ENCODE peak calls at places on chromosomes 11 and 22, in six cellular contexts. K, U, Z, L, O and Y are unnamed samples.

GRCh38 chr11:19789840-19790710 is 77.4 kb downstream of the NAV2 start:
- DNase-seq in K (no peak), U (peak; percentile 94), Z (peak; percentile 76), L (peak; percentile 19), O (no peak), Y (peak; percentile 91)

GRCh38 chr11:108788565-108789199 is 123.8 kb downstream of the DDX10 start:
- DNase-seq in K (peak; percentile 68), U (peak; percentile 59), Z (peak; percentile 18), L (peak; percentile 17), O (peak; percentile 35), Y (peak; percentile 53)

GRCh38 chr11:115499891-115500290 is 4.3 kb downstream of the CADM1 start:
- DNase-seq in K (no peak), U (no peak), Z (no peak), L (no peak), O (no peak), Y (no peak)

GRCh38 chr11:19646921-19647320 is 65.7 kb upstream of the NAV2 start:
- DNase-seq in K (peak; percentile 82), U (peak; percentile 87), Z (peak; percentile 96), L (no peak), O (no peak), Y (peak; percentile 99)

GRCh38 chr11:45928535-45929215 is 6.2 kb downstream of the LARGE2 start:
- DNase-seq in K (no peak), U (no peak), Z (no peak), L (no peak), O (no peak), Y (no peak)

GRCh38 chr11:46348566-46348981 is 1.3 kb downstream of the DGKZ start:
- DNase-seq in K (no peak), U (no peak), Z (no peak), L (peak; percentile 60), O (no peak), Y (no peak)

GRCh38 chr11:109527496-109527895 is 105.5 kb downstream of the C11orf87 start:
- DNase-seq in K (peak; percentile 3), U (no peak), Z (peak; percentile 7), L (no peak), O (no peak), Y (peak; percentile 76)

GRCh38 chr11:104582431-104582830 is 315.8 kb downstream of the CASP12 start:
- DNase-seq in K (no peak), U (no peak), Z (no peak), L (no peak), O (no peak), Y (no peak)

GRCh38 chr11:115363921-115364320 is 140.3 kb downstream of the CADM1 start:
- DNase-seq in K (no peak), U (no peak), Z (no peak), L (no peak), O (no peak), Y (no peak)

GRCh38 chr11:108813086-108813485 is 148.2 kb downstream of the DDX10 start:
- DNase-seq in K (no peak), U (no peak), Z (no peak), L (no peak), O (no peak), Y (no peak)

GRCh38 chr11:126442523-126442922 is 87.0 kb downstream of the ST3GAL4 start:
- DNase-seq in K (no peak), U (no peak), Z (no peak), L (no peak), O (no peak), Y (no peak)

GRCh38 chr22:27686534-27686933 is 115.0 kb downstream of the MN1 start:
- DNase-seq in K (peak; percentile 90), U (peak; percentile 95), Z (no peak), L (peak; percentile 39), O (no peak), Y (peak; percentile 75)

GRCh38 chr11:111976614-111977140 is 39.5 kb downstream of the DIXDC1 start:
- DNase-seq in K (peak; percentile 13), U (no peak), Z (no peak), L (no peak), O (no peak), Y (no peak)

DNA sequence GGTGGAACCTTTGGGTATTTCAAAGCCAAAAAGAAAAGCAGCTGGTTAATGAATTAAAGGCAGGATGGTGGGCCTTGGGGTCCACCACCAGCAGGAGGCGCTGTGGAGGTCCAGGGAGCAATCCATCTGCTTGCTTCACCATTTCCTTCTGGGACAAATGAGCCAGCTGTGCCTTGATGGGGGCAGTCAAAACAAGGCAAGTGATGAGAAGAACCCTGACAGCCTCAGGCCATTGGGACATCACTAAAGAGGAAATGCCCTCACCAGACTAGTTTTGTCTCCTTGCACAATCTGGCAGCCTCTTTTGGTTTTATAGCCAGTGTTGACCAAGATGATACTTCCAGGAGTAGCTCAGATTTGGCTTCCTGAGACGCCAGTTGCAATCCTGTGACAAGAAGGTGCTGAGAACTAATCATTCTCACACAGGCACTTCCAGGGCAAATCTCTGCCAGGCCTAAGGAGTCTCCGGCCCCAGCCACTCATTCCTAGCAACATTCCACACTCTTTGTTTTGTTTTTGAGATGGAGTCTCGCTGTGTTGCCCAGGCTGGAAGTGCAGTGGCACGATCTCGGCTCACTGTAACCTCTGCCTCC is 38.2 kb upstream of the WEE1 start:
- DNase-seq in K (peak; percentile 87), U (peak; percentile 69), Z (peak; percentile 73), L (peak; percentile 68), O (peak; percentile 78), Y (peak; percentile 95)
- TF ChIP-seq CTCF in K (peak; percentile 88), U (peak; percentile 73), Z (peak; percentile 82), L (peak; percentile 65), O (peak; percentile 95), Y (peak; percentile 79)

GRCh38 chr11:95231126-95231880 is at the start of gene SESN3:
- DNase-seq in K (peak; percentile 98), U (peak; percentile 100), Z (peak; percentile 95), L (peak; percentile 99), O (peak; percentile 100), Y (peak; percentile 100)

GRCh38 chr11:95230054-95231034 is 658 bp downstream of the SESN3 start:
- DNase-seq in K (peak; percentile 23), U (peak; percentile 35), Z (no peak), L (peak; percentile 22), O (peak; percentile 53), Y (no peak)

GRCh38 chr11:95231881-95232605 is 1.0 kb upstream of the SESN3 start:
- DNase-seq in K (peak; percentile 36), U (peak; percentile 68), Z (no peak), L (peak; percentile 75), O (peak; percentile 87), Y (peak; percentile 34)

GRCh38 chr11:95229199-95230053 is 1.6 kb downstream of the SESN3 start:
- DNase-seq in K (peak; percentile 13), U (peak; percentile 53), Z (no peak), L (peak; percentile 21), O (no peak), Y (no peak)

GRCh38 chr11:95228081-95228859 is 2.7 kb downstream of the SESN3 start:
- DNase-seq in K (peak; percentile 26), U (peak; percentile 43), Z (no peak), L (no peak), O (no peak), Y (no peak)
- H3K4me3 ChIP-seq in K (no peak overlapping the region), U (peak overlapping the region; percentile 86), Z (no peak overlapping the region), L (no peak overlapping the region), O (peak overlapping the region; percentile 74), Y (no peak overlapping the region)

DNA sequence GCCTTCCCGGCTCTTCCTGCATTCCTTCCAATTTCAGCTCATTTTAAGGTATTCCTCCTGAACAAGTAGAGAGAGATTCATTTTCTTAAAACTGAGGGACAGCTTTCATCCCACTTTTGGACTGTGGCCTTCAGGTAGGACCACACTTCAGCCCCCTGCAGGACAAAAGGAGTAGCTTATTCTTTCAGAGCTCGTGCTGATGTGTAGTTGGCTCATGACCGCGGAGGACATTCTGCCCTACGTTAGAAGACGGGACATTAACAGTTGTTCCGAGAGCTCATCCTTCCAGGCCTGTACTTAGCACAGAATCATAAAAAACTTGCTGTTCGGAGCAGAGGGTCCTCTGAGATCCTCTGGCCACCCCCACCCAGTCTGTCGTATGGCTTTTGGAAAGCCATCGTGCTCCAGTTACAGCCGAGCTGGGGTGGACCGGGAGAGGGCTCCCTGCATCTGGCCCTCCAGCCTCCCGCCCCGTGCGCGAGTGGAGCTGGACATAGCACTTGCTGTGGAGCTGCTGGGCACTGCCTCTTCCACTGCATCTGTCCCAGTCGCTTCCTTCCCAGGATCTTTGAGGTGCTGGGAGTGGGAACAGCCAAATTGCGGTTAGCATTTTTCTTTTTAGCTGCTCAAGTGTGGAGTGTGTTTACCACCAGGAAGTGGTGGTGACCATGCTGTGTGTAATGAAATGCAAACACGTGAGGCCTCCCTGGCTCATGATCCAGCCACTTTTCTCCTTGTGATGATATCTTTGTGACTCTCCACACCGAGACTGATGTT is 250.3 kb downstream of the TBC1D22A start:
- DNase-seq in K (no peak), U (no peak), Z (peak; percentile 52), L (no peak), O (no peak), Y (peak; percentile 53)
- TF ChIP-seq CTCF in K (peak; percentile 12), U (no peak), Z (no peak), L (no peak), O (peak; percentile 36), Y (no peak)

DNA sequence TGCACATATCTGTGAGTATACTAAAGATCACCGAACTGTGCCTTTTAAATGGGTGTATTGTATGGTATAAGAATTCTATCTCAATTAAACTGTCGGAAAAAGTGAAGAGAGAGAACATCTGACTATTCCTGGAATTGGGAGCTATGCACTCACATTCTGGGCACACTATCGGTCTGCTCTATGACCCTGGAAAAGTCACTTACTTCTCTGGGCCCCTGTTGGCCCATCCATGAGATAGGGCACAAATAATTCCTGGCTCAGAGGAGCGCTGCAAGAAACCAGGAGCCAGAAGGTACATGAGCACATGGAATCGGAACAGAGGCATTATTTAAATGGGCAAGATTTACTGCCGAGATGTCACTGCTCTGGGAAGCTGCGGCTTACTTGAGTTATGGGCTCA is 142.7 kb downstream of the DSCAML1 start:
- DNase-seq in K (no peak), U (no peak), Z (no peak), L (no peak), O (no peak), Y (no peak)
- H3K4me3 ChIP-seq in K (no peak overlapping the region), U (no peak overlapping the region), Z (no peak overlapping the region), L (no peak overlapping the region), O (no peak overlapping the region), Y (no peak overlapping the region)

GRCh38 chr11:32581556-32581955 is 2.1 kb upstream of the EIF3M start:
- DNase-seq in K (no peak), U (no peak), Z (no peak), L (no peak), O (no peak), Y (no peak)
- TF ChIP-seq CTCF in K (no peak), U (no peak), Z (no peak), L (no peak), O (no peak), Y (no peak)

DNA sequence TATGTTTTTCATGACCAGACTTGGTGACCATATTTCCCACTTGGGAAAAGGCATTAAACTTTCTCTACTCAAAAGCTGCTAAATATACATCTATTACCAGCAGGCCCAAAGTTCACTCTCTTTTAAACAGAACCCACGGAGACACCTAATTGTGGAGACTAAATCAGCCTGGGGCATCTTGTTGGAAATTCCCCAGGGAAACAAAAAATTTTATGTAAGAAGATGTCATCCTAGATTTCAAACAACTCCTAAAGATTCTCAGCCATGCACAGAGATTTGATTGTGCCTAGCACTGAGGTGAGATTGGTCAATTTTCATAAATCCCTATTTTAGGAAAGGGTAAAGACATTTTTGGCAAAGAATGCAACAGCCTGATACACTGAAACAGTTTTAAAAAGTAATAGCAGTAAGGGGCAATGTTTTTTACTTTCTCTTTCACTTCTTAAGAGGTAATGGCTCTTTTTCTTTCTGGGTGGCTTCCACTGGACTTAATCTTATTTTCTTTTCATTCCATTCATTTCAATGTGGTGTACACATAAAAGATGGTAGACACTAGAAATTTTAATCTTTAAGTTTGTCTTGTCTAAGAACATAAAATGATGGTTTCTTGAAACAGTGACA is 9.6 kb downstream of the OR52N2 start:
- DNase-seq in K (no peak), U (no peak), Z (no peak), L (no peak), O (no peak), Y (no peak)
- H3K4me3 ChIP-seq in K (no peak overlapping the region), U (peak overlapping the region; percentile 6), Z (no peak overlapping the region), L (no peak overlapping the region), O (no peak overlapping the region), Y (no peak overlapping the region)